ENCODE peak calls at places on chromosomes 2 and 18, in nine cellular contexts. S is H1, C is transverse colon, U is GM12878, F is suprapubic skin, N is stomach, W is sigmoid colon, B is K562, P is HepG2. G is an unnamed sample.

GRCh38 chr2:197297772-197298318 is 12.7 kb downstream of the ANKRD44 start:
- DNase-seq in S (no peak), C (no peak), U (no peak), F (no peak), N (no peak), W (no peak), B (no peak), P (no peak), G (no peak)

GRCh38 chr18:45889419-45890059 is 64.1 kb downstream of the SIGLEC15 start:
- DNase-seq in S (no peak), C (no peak), U (no peak), F (no peak), N (no peak), W (no peak), B (no peak), P (no peak), G (no peak)

GRCh38 chr2:188193230-188193629 is 98.4 kb upstream of the GULP1 start:
- DNase-seq in S (no peak), C (no peak), U (no peak), F (no peak), N (no peak), W (no peak), B (no peak), P (no peak), G (no peak)

GRCh38 chr2:715847-716573 is 38.8 kb upstream of the TMEM18 start:
- DNase-seq in S (no peak), C (no peak), U (no peak), F (no peak), N (no peak), W (no peak), B (peak; percentile 27), P (no peak), G (no peak)

GRCh38 chr2:86476092-86476491 is 34.9 kb downstream of the KDM3A start:
- DNase-seq in S (no peak), C (no peak), U (no peak), F (no peak), N (no peak), W (no peak), B (no peak), P (no peak), G (no peak)

GRCh38 chr2:170161516-170162260 is 16.3 kb upstream of the MYO3B start:
- DNase-seq in S (no peak), C (no peak), U (no peak), F (no peak), N (no peak), W (no peak), B (peak; percentile 69), P (no peak), G (no peak)

GRCh38 chr2:28610583-28611201 is 114.8 kb downstream of the PLB1 start:
- DNase-seq in S (no peak), C (peak; percentile 50), U (no peak), F (no peak), N (peak; percentile 56), W (no peak), B (peak; percentile 37), P (peak; percentile 36), G (no peak)

GRCh38 chr2:111192778-111193368 is 72.2 kb downstream of the BCL2L11 start:
- DNase-seq in S (peak; percentile 16), C (no peak), U (no peak), F (no peak), N (no peak), W (no peak), B (no peak), P (no peak), G (peak; percentile 42)

GRCh38 chr2:233061591-233062446 is 1.7 kb downstream of the INPP5D start:
- DNase-seq in S (no peak), C (peak; percentile 65), U (no peak), F (peak; percentile 64), N (peak; percentile 60), W (peak; percentile 80), B (peak; percentile 28), P (peak; percentile 88), G (no peak)

GRCh38 chr2:169073972-169074751 is 4.8 kb downstream of the DHRS9 start:
- DNase-seq in S (no peak), C (no peak), U (no peak), F (no peak), N (no peak), W (no peak), B (no peak), P (no peak), G (no peak)

GRCh38 chr2:176291768-176292393 is 22.6 kb downstream of the MTX2 start:
- DNase-seq in S (no peak), C (no peak), U (peak; percentile 48), F (no peak), N (no peak), W (no peak), B (peak; percentile 21), P (peak; percentile 25), G (no peak)

GRCh38 chr2:32068-32467 is 14.2 kb downstream of the FAM110C start:
- DNase-seq in S (no peak), C (no peak), U (no peak), F (no peak), N (no peak), W (no peak), B (no peak), P (no peak), G (no peak)

GRCh38 chr2:241812730-241813079 is 3.7 kb downstream of the NEU4 start:
- DNase-seq in S (no peak), C (no peak), U (no peak), F (no peak), N (no peak), W (no peak), B (no peak), P (no peak), G (no peak)

GRCh38 chr2:190759749-190760213 is 110.9 kb downstream of the NAB1 start:
- DNase-seq in S (no peak), C (no peak), U (no peak), F (no peak), N (no peak), W (no peak), B (peak; percentile 30), P (peak; percentile 49), G (no peak)

GRCh38 chr18:42706618-42707017 is 408.9 kb downstream of the RIT2 start:
- DNase-seq in S (no peak), C (peak; percentile 7), U (no peak), F (peak; percentile 59), N (no peak), W (no peak), B (no peak), P (no peak), G (no peak)

GRCh38 chr2:24489942-24490673 is 946 bp upstream of the NCOA1 start:
- DNase-seq in S (peak; percentile 50), C (peak; percentile 53), U (no peak), F (no peak), N (no peak), W (peak; percentile 67), B (peak; percentile 38), P (peak; percentile 49), G (no peak)

GRCh38 chr2:113218283-113219091 is 44.7 kb downstream of the PSD4 start:
- DNase-seq in S (no peak), C (peak; percentile 83), U (no peak), F (no peak), N (no peak), W (peak; percentile 84), B (no peak), P (peak; percentile 97), G (no peak)

GRCh38 chr2:112149194-112149593 is 11.0 kb downstream of the FBLN7 start:
- DNase-seq in S (peak; percentile 31), C (no peak), U (no peak), F (no peak), N (no peak), W (no peak), B (no peak), P (no peak), G (peak; percentile 85)

GRCh38 chr18:12638634-12639124 is 19.2 kb downstream of the SPIRE1 start:
- DNase-seq in S (no peak), C (no peak), U (no peak), F (no peak), N (no peak), W (no peak), B (no peak), P (no peak), G (no peak)

GRCh38 chr2:74577448-74577847 is 22.9 kb downstream of the DOK1 start:
- DNase-seq in S (no peak), C (no peak), U (no peak), F (no peak), N (no peak), W (no peak), B (no peak), P (no peak), G (no peak)

GRCh38 chr2:37472959-37473358 is 128.5 kb downstream of the QPCT start:
- DNase-seq in S (no peak), C (no peak), U (no peak), F (no peak), N (no peak), W (no peak), B (no peak), P (no peak), G (no peak)

GRCh38 chr2:26849056-26850001 is 1.4 kb downstream of the DPYSL5 start:
- DNase-seq in S (no peak), C (no peak), U (no peak), F (no peak), N (no peak), W (no peak), B (no peak), P (no peak), G (peak; percentile 91)

GRCh38 chr2:151032741-151033152 is 228.9 kb downstream of the RBM43 start:
- DNase-seq in S (no peak), C (no peak), U (no peak), F (no peak), N (no peak), W (no peak), B (no peak), P (no peak), G (peak; percentile 89)
- TF ChIP-seq POLR2AphosphoS5 in S (no peak), C (no peak), U (no peak), F (peak; percentile 13), N (no peak), W (no peak), B (no peak), P (no peak), G (no peak)

GRCh38 chr2:137706786-137707613 is 257.3 kb upstream of the HNMT start:
- DNase-seq in S (no peak), C (no peak), U (no peak), F (peak; percentile 54), N (no peak), W (peak; percentile 64), B (no peak), P (no peak), G (no peak)
- TF ChIP-seq EP300 in S (no peak), C (no peak), U (no peak), F (no peak), N (no peak), W (no peak), B (no peak), P (no peak), G (no peak)

GRCh38 chr18:53193870-53194269 is 853.9 kb downstream of the DCC start:
- DNase-seq in S (no peak), C (no peak), U (no peak), F (no peak), N (no peak), W (no peak), B (no peak), P (no peak), G (no peak)
- TF ChIP-seq POLR2AphosphoS5 in S (no peak), C (no peak), U (no peak), F (no peak), N (no peak), W (no peak), B (no peak), P (no peak), G (no peak)

DNA sequence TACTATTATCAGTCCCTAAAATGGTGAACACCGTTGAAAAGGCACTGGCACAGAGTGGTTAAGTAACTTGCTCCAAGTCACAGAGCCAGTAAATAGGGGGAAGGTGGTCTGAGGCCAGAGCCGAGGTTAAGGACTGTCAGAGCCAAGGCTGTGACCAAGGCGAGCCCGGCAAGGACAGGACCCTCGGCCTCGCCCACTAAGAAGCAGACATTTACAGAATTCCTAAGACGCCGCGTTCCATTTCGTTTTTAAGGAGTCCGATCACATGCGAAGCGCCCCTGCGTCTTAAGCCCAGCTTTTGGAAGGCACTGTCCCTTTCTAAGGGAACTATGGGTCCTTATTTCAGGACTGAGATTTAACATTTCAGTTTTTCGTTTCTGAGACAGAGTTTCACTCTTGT is 1.0 kb downstream of the PDIA6 start:
- DNase-seq in S (no peak), C (no peak), U (no peak), F (no peak), N (no peak), W (peak; percentile 56), B (no peak), P (no peak), G (no peak)
- TF ChIP-seq EP300 in S (no peak), C (no peak), U (no peak), F (no peak), N (no peak), W (no peak), B (no peak), P (no peak), G (no peak)